ENCODE peak calls at places on chromosomes 1 and 21, in four cellular contexts. G, H, T and I are unnamed samples.

GRCh38 chr1:243710467-243710866 is 139.6 kb downstream of the AKT3 start:
- DNase-seq in T (no peak), G (no peak), H (no peak), I (no peak)

GRCh38 chr1:197356723-197357533 is 88.9 kb downstream of the CRB1 start:
- DNase-seq in T (peak), H (peak), G (no peak), I (peak)

GRCh38 chr1:81510701-81511100 is 290.0 kb upstream of the ADGRL2 start:
- DNase-seq in H (no peak), G (no peak), T (no peak), I (no peak)

GRCh38 chr21:46517361-46517760 is 58.7 kb downstream of the DIP2A start:
- DNase-seq in G (no peak), T (no peak), H (no peak), I (no peak)

GRCh38 chr21:46295996-46296752 is 10.0 kb downstream of the YBEY start:
- DNase-seq in H (peak), G (no peak), T (no peak), I (no peak)

GRCh38 chr1:82614090-82614489 is 813.4 kb downstream of the ADGRL2 start:
- DNase-seq in G (no peak), H (no peak), T (no peak), I (no peak)

GRCh38 chr1:185241127-185241526 is 75.9 kb downstream of the IVNS1ABP start:
- DNase-seq in G (no peak), H (no peak), T (no peak), I (no peak)

GRCh38 chr1:24683713-24684162 is 40.6 kb downstream of the SRRM1 start:
- DNase-seq in T (no peak), G (peak), H (peak), I (peak)

GRCh38 chr1:156263288-156263655 is 15.4 kb upstream of the PAQR6 start:
- DNase-seq in T (no peak), H (no peak), G (no peak), I (no peak)

GRCh38 chr1:9559673-9560072 is 20.4 kb downstream of the SLC25A33 start:
- DNase-seq in T (no peak), G (no peak), H (no peak), I (no peak)

GRCh38 chr1:9494936-9495758 is 44.1 kb upstream of the SLC25A33 start:
- DNase-seq in T (peak), G (peak), H (peak), I (peak)

GRCh38 chr1:6783956-6784559 is 1.2 kb upstream of the CAMTA1 start:
- DNase-seq in G (no peak), H (no peak), T (no peak), I (no peak)

GRCh38 chr1:240831191-240831631 is 219.3 kb upstream of the GREM2 start:
- DNase-seq in H (peak), T (no peak), G (no peak), I (no peak)

GRCh38 chr21:34020005-34020847 is 53.2 kb upstream of the MRPS6 start:
- DNase-seq in H (no peak), T (no peak), G (no peak), I (no peak)

GRCh38 chr1:8926707-8927694 is 18.7 kb upstream of the CA6 start:
- DNase-seq in H (no peak), G (no peak), T (no peak), I (no peak)

GRCh38 chr1:232501856-232502255 is 128.1 kb downstream of the SIPA1L2 start:
- DNase-seq in T (no peak), H (no peak), G (no peak), I (no peak)

GRCh38 chr1:179129702-179130473 is 48.0 kb downstream of the TOR3A start:
- DNase-seq in G (no peak), T (no peak), H (peak), I (no peak)
- H3K4me2 ChIP-seq in G (peak), T (peak), H (peak), I (peak)

DNA sequence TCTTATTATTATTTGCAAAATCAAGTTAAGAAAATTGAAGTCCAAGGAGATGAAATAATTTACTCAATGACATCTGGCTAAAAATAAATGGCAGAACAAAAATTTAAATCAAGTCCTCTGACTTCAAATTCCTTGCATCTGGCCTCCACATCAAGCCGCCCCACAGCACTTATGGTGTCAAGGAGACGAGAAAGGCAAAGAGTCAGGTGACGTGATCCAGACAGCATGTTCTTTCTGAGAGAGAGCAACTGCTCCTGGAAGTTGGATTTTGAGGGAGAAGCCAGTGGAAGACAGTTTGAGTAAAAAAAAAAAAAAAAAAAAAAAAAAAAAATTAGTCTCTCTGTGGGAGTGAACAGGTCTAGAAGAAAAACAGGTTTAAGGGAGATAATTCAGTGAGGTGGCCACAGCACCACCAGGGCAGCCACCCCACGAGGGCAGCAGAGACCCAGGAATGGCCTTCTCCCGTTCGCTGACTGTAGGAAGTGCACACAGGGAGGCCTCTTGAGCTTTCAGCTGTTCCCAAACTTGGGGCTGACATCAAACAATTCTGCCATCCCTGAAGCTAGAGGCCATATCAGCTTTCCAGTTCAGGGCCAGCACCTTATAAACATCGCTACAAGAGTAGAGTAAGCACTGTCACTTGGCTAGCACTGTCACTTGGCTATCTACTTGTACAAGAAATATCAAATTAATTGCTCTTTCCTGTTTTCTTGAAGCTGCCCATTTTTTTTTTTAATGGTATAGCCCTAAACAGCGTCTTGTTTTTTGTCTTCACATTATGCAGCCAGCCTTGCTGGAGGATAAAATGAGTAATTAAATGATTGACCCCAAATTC is 7.8 kb downstream of the C1orf162 start:
- DNase-seq in T (peak), H (peak), G (peak), I (peak)
- TF ChIP-seq RAD21 in T (peak), H (peak), G (peak), I (peak)

GRCh38 chr1:52665173-52666020 is 32.4 kb downstream of the SHISAL2A start:
- DNase-seq in T (no peak), G (no peak), H (no peak), I (no peak)
- H3K4me2 ChIP-seq in T (no peak), G (peak), H (no peak), I (no peak)

GRCh38 chr1:111602302-111602701 is 17.3 kb upstream of the RAP1A start:
- DNase-seq in G (no peak), H (no peak), T (no peak), I (no peak)
- TF ChIP-seq RAD21 in G (no peak), H (no peak), T (no peak), I (no peak)

DNA sequence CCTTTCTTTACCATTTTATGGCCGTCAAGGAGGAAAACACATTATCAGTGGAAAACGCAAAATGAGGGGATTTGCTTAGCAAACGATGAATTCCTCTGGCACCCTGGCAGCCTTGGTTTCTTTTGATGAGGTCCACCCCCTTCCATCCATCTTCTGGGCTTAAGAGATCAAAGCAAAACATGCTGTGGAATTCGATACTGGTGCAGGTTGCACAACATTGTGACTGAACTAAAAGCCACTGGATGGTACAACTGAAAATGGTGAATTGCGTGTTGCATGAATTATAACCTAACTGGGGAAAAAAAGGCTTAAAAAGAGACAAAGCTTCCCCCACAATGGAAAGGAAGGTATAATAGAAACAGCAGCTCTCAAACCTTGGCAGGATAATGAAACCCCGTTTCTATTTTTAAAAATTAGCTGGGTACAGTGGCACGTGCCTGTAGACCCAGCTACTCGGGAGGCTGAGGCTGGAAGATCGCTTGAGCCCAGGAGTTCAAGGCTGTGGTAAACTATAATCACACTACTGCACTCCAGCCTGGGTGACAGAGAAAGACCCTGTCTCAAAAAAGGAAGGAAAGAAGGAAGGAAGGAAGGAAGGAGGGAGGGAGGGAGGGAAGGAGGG is 29.1 kb upstream of the LGALS8 start:
- DNase-seq in G (no peak), T (no peak), H (peak), I (no peak)
- H3K4me2 ChIP-seq in G (no peak), T (no peak), H (peak), I (no peak)

DNA sequence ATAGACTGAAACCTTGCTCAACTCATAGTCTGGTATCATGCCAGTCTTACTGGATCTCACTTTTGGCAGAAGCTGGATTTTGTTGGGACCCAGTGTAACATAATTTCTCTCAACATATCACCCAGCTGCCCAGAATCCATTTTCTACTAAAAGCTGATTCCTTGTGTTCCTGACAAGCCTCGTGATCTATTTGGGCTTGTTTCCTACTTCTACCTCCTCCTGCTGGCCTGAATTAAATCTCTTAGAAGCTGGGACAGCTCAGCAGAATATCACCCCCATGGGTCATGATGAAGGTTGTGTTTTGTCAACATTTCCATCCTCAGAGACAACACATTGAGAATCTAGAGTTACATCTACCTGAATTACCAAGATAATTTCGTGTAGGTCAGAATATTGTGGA is 7.7 kb downstream of the GOLT1A start:
- DNase-seq in H (peak), G (no peak), T (no peak), I (no peak)
- TF ChIP-seq RAD21 in H (peak), G (no peak), T (no peak), I (no peak)

GRCh38 chr1:247387096-247387495 is 28.9 kb upstream of the NLRP3 start:
- DNase-seq in H (no peak), T (no peak), G (no peak), I (no peak)
- H3K4me2 ChIP-seq in H (no peak), T (no peak), G (no peak), I (no peak)

GRCh38 chr1:72281637-72282270 is 585 bp downstream of the NEGR1 start:
- DNase-seq in G (no peak), H (peak), T (no peak), I (no peak)
- TF ChIP-seq RAD21 in G (no peak), H (no peak), T (no peak), I (no peak)